ENCODE peak calls at places on chromosomes 13 and 19, in seven cellular contexts. A, J, W, L, D, N and I are unnamed samples.

GRCh38 chr19:38684078-38684861 is 36.8 kb downstream of the ACTN4 start:
- DNase-seq in A (no peak), J (no peak), W (peak; percentile 80), L (peak; percentile 89), D (peak; percentile 89), N (peak; percentile 89), I (peak; percentile 91)

GRCh38 chr13:35923347-35923746 is 207.8 kb downstream of the DCLK1 start:
- DNase-seq in A (no peak), J (no peak), W (no peak), L (no peak), D (no peak), N (peak; percentile 70), I (peak; percentile 14)

GRCh38 chr13:97600438-97601080 is 166.6 kb downstream of the RAP2A start:
- DNase-seq in A (no peak), J (no peak), W (no peak), L (no peak), D (no peak), N (peak; percentile 58), I (peak; percentile 43)

GRCh38 chr13:42574435-42575311 is 721 bp downstream of the TNFSF11 start:
- DNase-seq in A (no peak), J (no peak), W (no peak), L (no peak), D (no peak), N (no peak), I (no peak)

GRCh38 chr13:84377071-84377470 is 494.8 kb upstream of the SLITRK1 start:
- DNase-seq in A (no peak), J (no peak), W (no peak), L (no peak), D (no peak), N (no peak), I (no peak)

GRCh38 chr13:108917581-108917980 is 288.2 kb downstream of the MYO16 start:
- DNase-seq in A (no peak), J (no peak), W (no peak), L (no peak), D (no peak), N (peak; percentile 80), I (no peak)

GRCh38 chr13:20387441-20387971 is 138.2 kb downstream of the CRYL1 start:
- DNase-seq in A (no peak), J (no peak), W (no peak), L (no peak), D (no peak), N (peak; percentile 61), I (no peak)

GRCh38 chr13:79075703-79076102 is 330.4 kb downstream of the RBM26 start:
- DNase-seq in A (no peak), J (no peak), W (no peak), L (no peak), D (no peak), N (no peak), I (no peak)

GRCh38 chr13:24068472-24068871 is 92.0 kb upstream of the SPATA13 start:
- DNase-seq in A (no peak), J (no peak), W (no peak), L (no peak), D (no peak), N (no peak), I (no peak)

GRCh38 chr19:27767234-27767633 is 1445.7 kb downstream of the UQCRFS1 start:
- DNase-seq in A (no peak), J (no peak), W (no peak), L (no peak), D (no peak), N (no peak), I (no peak)

GRCh38 chr13:51957377-51958216 is 53.7 kb downstream of the ATP7B start:
- DNase-seq in A (no peak), J (no peak), W (no peak), L (no peak), D (no peak), N (no peak), I (no peak)

GRCh38 chr13:28355046-28355821 is 139.7 kb downstream of the FLT1 start:
- DNase-seq in A (peak; percentile 43), J (no peak), W (no peak), L (no peak), D (no peak), N (no peak), I (no peak)

GRCh38 chr13:22012676-22013075 is 341.8 kb downstream of the FGF9 start:
- DNase-seq in A (no peak), J (no peak), W (no peak), L (no peak), D (no peak), N (no peak), I (no peak)

GRCh38 chr19:32268381-32268780 is 77.0 kb upstream of the ZNF507 start:
- DNase-seq in A (no peak), J (no peak), W (no peak), L (no peak), D (no peak), N (no peak), I (no peak)

GRCh38 chr13:76723551-76724232 is 162.5 kb downstream of the KCTD12 start:
- DNase-seq in A (peak; percentile 34), J (peak; percentile 59), W (peak; percentile 12), L (no peak), D (no peak), N (peak; percentile 89), I (peak; percentile 86)

GRCh38 chr13:19962894-19963293 is 4.4 kb downstream of the ZMYM2 start:
- DNase-seq in A (no peak), J (no peak), W (no peak), L (no peak), D (no peak), N (no peak), I (no peak)

GRCh38 chr13:47865883-47866282 is 135.2 kb downstream of the SUCLA2 start:
- DNase-seq in A (no peak), J (no peak), W (no peak), L (no peak), D (no peak), N (no peak), I (no peak)

GRCh38 chr19:13025819-13026477 is 30.7 kb downstream of the NFIX start:
- DNase-seq in A (no peak), J (no peak), W (no peak), L (no peak), D (no peak), N (no peak), I (no peak)
- H3K4me3 ChIP-seq in A (peak overlapping the region; percentile 40), J (peak overlapping the region; percentile 31), W (peak overlapping the region; percentile 64), L (peak overlapping the region; percentile 25), D (peak overlapping the region; percentile 55), N (peak overlapping the region; percentile 62), I (peak overlapping the region; percentile 20)

GRCh38 chr19:17136026-17136425 is 60.4 kb downstream of the MYO9B start:
- DNase-seq in A (no peak), J (no peak), W (no peak), L (no peak), D (no peak), N (peak; percentile 7), I (no peak)
- H3K4me3 ChIP-seq in A (no peak overlapping the region), J (no peak overlapping the region), W (peak overlapping the region; percentile 52), L (no peak overlapping the region), D (peak overlapping the region; percentile 31), N (no peak overlapping the region), I (no peak overlapping the region)

DNA sequence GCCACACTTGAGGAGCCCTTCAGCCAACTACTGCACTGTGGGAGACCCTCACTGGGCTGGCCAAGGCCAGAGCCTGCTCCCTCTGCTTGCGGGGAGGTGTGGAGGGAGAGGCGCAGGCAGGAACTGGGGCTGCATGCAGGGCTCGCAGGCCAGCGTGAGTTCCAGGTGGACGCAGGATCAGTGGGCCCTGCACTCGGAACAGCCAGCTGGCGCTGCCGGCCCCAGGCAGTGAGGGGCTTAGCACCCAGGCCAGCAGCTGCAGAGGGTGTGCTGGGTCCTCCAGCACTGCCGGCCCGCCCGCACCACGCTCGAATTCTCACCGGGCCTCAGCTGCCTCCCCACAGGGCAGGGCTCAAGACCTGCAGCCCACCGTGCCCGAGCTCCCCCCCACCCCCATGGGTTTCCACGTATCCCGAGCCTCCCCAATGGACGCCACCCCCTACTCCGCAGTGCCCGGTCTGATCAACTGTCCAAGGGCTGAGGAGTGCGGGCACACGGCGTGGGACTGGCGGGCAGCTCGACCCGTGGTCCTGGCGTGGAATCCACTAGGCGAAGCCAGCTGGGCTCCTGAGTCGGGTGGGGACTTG is 1293.8 kb upstream of the PCDH9 start:
- DNase-seq in A (no peak), J (peak; percentile 49), W (no peak), L (no peak), D (no peak), N (no peak), I (no peak)
- H3K4me3 ChIP-seq in A (no peak overlapping the region), J (no peak overlapping the region), W (no peak overlapping the region), L (no peak overlapping the region), D (no peak overlapping the region), N (no peak overlapping the region), I (no peak overlapping the region)

DNA sequence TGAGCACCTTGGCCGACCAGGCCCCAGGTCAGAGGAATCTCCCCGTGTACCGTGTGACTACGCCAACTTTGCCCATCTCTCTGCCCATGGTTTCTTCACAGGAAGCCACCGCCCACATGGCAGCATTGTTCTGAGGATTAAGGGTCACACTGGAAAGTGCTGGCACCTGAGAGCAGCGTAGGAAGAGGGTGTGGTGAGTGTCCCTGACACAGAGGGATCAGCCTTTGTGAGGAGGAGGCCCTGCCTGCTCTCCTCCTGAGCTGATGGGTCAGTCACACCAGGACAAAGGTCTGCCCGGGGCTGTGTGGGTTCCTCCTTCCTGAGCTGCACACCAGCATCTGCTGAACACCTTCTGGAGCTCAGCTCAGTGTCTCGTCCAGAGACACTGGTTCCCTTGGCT is 32.2 kb upstream of the SLC15A1 start:
- DNase-seq in A (no peak), J (no peak), W (no peak), L (peak; percentile 34), D (no peak), N (no peak), I (no peak)
- H3K4me3 ChIP-seq in A (no peak overlapping the region), J (no peak overlapping the region), W (no peak overlapping the region), L (no peak overlapping the region), D (no peak overlapping the region), N (no peak overlapping the region), I (no peak overlapping the region)